ENCODE peak calls at places on chromosome 1, in seven cellular contexts. One of them, this sample, is unnamed.

GRCh38 chr1:65729308-65729707 is 63.4 kb upstream of the PDE4B start:
- DNase-seq in astrocyte of the spinal cord: no peak
- DNase-seq in AG04450: no peak
- DNase-seq in Peyer's patch: no peak
- DNase-seq in WERI-Rb-1: no peak
- DNase-seq in cardiac muscle cell: no peak
- DNase-seq in keratinocyte: no peak
- DNase-seq in this sample: no peak

GRCh38 chr1:109570414-109570813 is 22.0 kb downstream of the GNAI3 start:
- DNase-seq in cardiac muscle cell: peak; percentile 54
- DNase-seq in astrocyte of the spinal cord: no peak
- DNase-seq in WERI-Rb-1: no peak
- DNase-seq in AG04450: no peak
- DNase-seq in keratinocyte: peak; percentile 15
- DNase-seq in Peyer's patch: no peak
- DNase-seq in this sample: peak; percentile 82

GRCh38 chr1:157156058-157156541 is 17.9 kb upstream of the ETV3 start:
- DNase-seq in AG04450: no peak
- DNase-seq in cardiac muscle cell: peak; percentile 71
- DNase-seq in keratinocyte: no peak
- DNase-seq in astrocyte of the spinal cord: peak; percentile 49
- DNase-seq in WERI-Rb-1: peak; percentile 91
- DNase-seq in Peyer's patch: peak; percentile 88
- DNase-seq in this sample: peak; percentile 67

GRCh38 chr1:162561616-162562451 is at the start of gene UAP1:
- DNase-seq in WERI-Rb-1: no peak
- DNase-seq in astrocyte of the spinal cord: peak; percentile 42
- DNase-seq in AG04450: no peak
- DNase-seq in keratinocyte: no peak
- DNase-seq in cardiac muscle cell: peak; percentile 14
- DNase-seq in Peyer's patch: no peak
- DNase-seq in this sample: peak; percentile 31

GRCh38 chr1:201904579-201904978 is 15.9 kb downstream of the SHISA4 start:
- DNase-seq in astrocyte of the spinal cord: peak; percentile 84
- DNase-seq in keratinocyte: no peak
- DNase-seq in Peyer's patch: peak; percentile 50
- DNase-seq in WERI-Rb-1: peak; percentile 47
- DNase-seq in cardiac muscle cell: peak; percentile 95
- DNase-seq in AG04450: peak; percentile 91
- DNase-seq in this sample: peak; percentile 93

GRCh38 chr1:223177681-223178080 is 34.6 kb upstream of the TLR5 start:
- DNase-seq in astrocyte of the spinal cord: no peak
- DNase-seq in keratinocyte: no peak
- DNase-seq in WERI-Rb-1: no peak
- DNase-seq in Peyer's patch: peak; percentile 56
- DNase-seq in AG04450: no peak
- DNase-seq in cardiac muscle cell: no peak
- DNase-seq in this sample: no peak

GRCh38 chr1:35691571-35692220 is 27.0 kb downstream of the C1orf216 start:
- DNase-seq in AG04450: no peak
- DNase-seq in Peyer's patch: no peak
- DNase-seq in astrocyte of the spinal cord: no peak
- DNase-seq in keratinocyte: no peak
- DNase-seq in WERI-Rb-1: no peak
- DNase-seq in cardiac muscle cell: no peak
- DNase-seq in this sample: no peak

GRCh38 chr1:244099258-244099930 is 48.3 kb downstream of the ZBTB18 start:
- DNase-seq in WERI-Rb-1: no peak
- DNase-seq in cardiac muscle cell: no peak
- DNase-seq in astrocyte of the spinal cord: no peak
- DNase-seq in Peyer's patch: no peak
- DNase-seq in AG04450: no peak
- DNase-seq in keratinocyte: no peak
- DNase-seq in this sample: no peak

GRCh38 chr1:174871886-174872285 is 127.9 kb upstream of the CACYBP start:
- DNase-seq in astrocyte of the spinal cord: no peak
- DNase-seq in AG04450: no peak
- DNase-seq in keratinocyte: no peak
- DNase-seq in WERI-Rb-1: no peak
- DNase-seq in cardiac muscle cell: no peak
- DNase-seq in Peyer's patch: no peak
- DNase-seq in this sample: no peak

GRCh38 chr1:59549903-59550302 is 253.0 kb downstream of the FGGY start:
- DNase-seq in Peyer's patch: peak; percentile 57
- DNase-seq in astrocyte of the spinal cord: no peak
- DNase-seq in keratinocyte: no peak
- DNase-seq in AG04450: peak; percentile 26
- DNase-seq in WERI-Rb-1: no peak
- DNase-seq in cardiac muscle cell: peak; percentile 84
- DNase-seq in this sample: peak; percentile 90

GRCh38 chr1:19010503-19010902 is 54.0 kb upstream of the IFFO2 start:
- DNase-seq in keratinocyte: no peak
- DNase-seq in astrocyte of the spinal cord: no peak
- DNase-seq in cardiac muscle cell: no peak
- DNase-seq in AG04450: no peak
- DNase-seq in WERI-Rb-1: no peak
- DNase-seq in Peyer's patch: no peak
- DNase-seq in this sample: no peak

GRCh38 chr1:19877351-19877750 is 4.8 kb upstream of the OTUD3 start:
- DNase-seq in AG04450: no peak
- DNase-seq in Peyer's patch: no peak
- DNase-seq in keratinocyte: no peak
- DNase-seq in astrocyte of the spinal cord: no peak
- DNase-seq in WERI-Rb-1: no peak
- DNase-seq in cardiac muscle cell: no peak
- DNase-seq in this sample: no peak

GRCh38 chr1:53551428-53551995 is 92.3 kb downstream of the DMRTB1 start:
- DNase-seq in Peyer's patch: peak; percentile 23
- DNase-seq in keratinocyte: no peak
- DNase-seq in cardiac muscle cell: no peak
- DNase-seq in AG04450: no peak
- DNase-seq in astrocyte of the spinal cord: no peak
- DNase-seq in WERI-Rb-1: peak; percentile 3
- DNase-seq in this sample: no peak

GRCh38 chr1:147608601-147609000 is 61.7 kb downstream of the ACP6 start:
- DNase-seq in WERI-Rb-1: no peak
- DNase-seq in astrocyte of the spinal cord: no peak
- DNase-seq in keratinocyte: no peak
- DNase-seq in cardiac muscle cell: no peak
- DNase-seq in AG04450: no peak
- DNase-seq in Peyer's patch: no peak
- DNase-seq in this sample: no peak

GRCh38 chr1:154176341-154176740 is 15.6 kb downstream of the TPM3 start:
- DNase-seq in AG04450: peak; percentile 63
- DNase-seq in cardiac muscle cell: peak; percentile 89
- DNase-seq in astrocyte of the spinal cord: peak; percentile 65
- DNase-seq in Peyer's patch: peak; percentile 53
- DNase-seq in keratinocyte: no peak
- DNase-seq in WERI-Rb-1: no peak
- DNase-seq in this sample: peak; percentile 87

GRCh38 chr1:27045973-27046558 is 33.4 kb upstream of the TENT5B start:
- DNase-seq in keratinocyte: peak; percentile 25
- DNase-seq in WERI-Rb-1: peak; percentile 73
- DNase-seq in astrocyte of the spinal cord: peak; percentile 52
- DNase-seq in cardiac muscle cell: peak; percentile 68
- DNase-seq in Peyer's patch: peak; percentile 85
- DNase-seq in AG04450: peak; percentile 20
- DNase-seq in this sample: peak; percentile 61

GRCh38 chr1:89938171-89939055 is 56.5 kb upstream of the ZNF326 start:
- DNase-seq in Peyer's patch: no peak
- DNase-seq in astrocyte of the spinal cord: peak; percentile 54
- DNase-seq in WERI-Rb-1: no peak
- DNase-seq in cardiac muscle cell: peak; percentile 61
- DNase-seq in AG04450: no peak
- DNase-seq in keratinocyte: no peak
- DNase-seq in this sample: peak; percentile 69

GRCh38 chr1:166924829-166925541 is 48.9 kb upstream of the TADA1 start:
- DNase-seq in cardiac muscle cell: no peak
- DNase-seq in astrocyte of the spinal cord: peak; percentile 22
- DNase-seq in WERI-Rb-1: no peak
- DNase-seq in AG04450: no peak
- DNase-seq in Peyer's patch: peak; percentile 48
- DNase-seq in keratinocyte: no peak
- DNase-seq in this sample: no peak

GRCh38 chr1:235632538-235633219 is 16.9 kb downstream of the GNG4 start:
- DNase-seq in keratinocyte: no peak
- DNase-seq in AG04450: no peak
- DNase-seq in cardiac muscle cell: peak; percentile 71
- DNase-seq in Peyer's patch: peak; percentile 10
- DNase-seq in astrocyte of the spinal cord: peak; percentile 66
- DNase-seq in WERI-Rb-1: no peak
- DNase-seq in this sample: peak; percentile 54

GRCh38 chr1:80066060-80066459 is 1059.5 kb upstream of the ADGRL4 start:
- DNase-seq in AG04450: no peak
- DNase-seq in WERI-Rb-1: no peak
- DNase-seq in astrocyte of the spinal cord: peak; percentile 15
- DNase-seq in cardiac muscle cell: no peak
- DNase-seq in keratinocyte: no peak
- DNase-seq in Peyer's patch: no peak
- DNase-seq in this sample: no peak

GRCh38 chr1:150550222-150551048 is 1.2 kb downstream of the ADAMTSL4 start:
- DNase-seq in WERI-Rb-1: no peak
- DNase-seq in astrocyte of the spinal cord: no peak
- DNase-seq in keratinocyte: no peak
- DNase-seq in Peyer's patch: peak; percentile 50
- DNase-seq in AG04450: no peak
- DNase-seq in cardiac muscle cell: no peak
- DNase-seq in this sample: no peak

GRCh38 chr1:173328961-173329360 is 121.8 kb upstream of the TNFSF4 start:
- DNase-seq in cardiac muscle cell: no peak
- DNase-seq in AG04450: no peak
- DNase-seq in WERI-Rb-1: no peak
- DNase-seq in keratinocyte: no peak
- DNase-seq in Peyer's patch: no peak
- DNase-seq in astrocyte of the spinal cord: peak; percentile 22
- DNase-seq in this sample: no peak

GRCh38 chr1:173332026-173332425 is 124.9 kb upstream of the TNFSF4 start:
- DNase-seq in astrocyte of the spinal cord: peak; percentile 71
- DNase-seq in AG04450: peak; percentile 66
- DNase-seq in cardiac muscle cell: peak; percentile 58
- DNase-seq in Peyer's patch: no peak
- DNase-seq in keratinocyte: no peak
- DNase-seq in WERI-Rb-1: no peak
- DNase-seq in this sample: peak; percentile 31

GRCh38 chr1:173330149-173330951 is 123.2 kb upstream of the TNFSF4 start:
- DNase-seq in Peyer's patch: no peak
- DNase-seq in cardiac muscle cell: peak; percentile 80
- DNase-seq in keratinocyte: no peak
- DNase-seq in AG04450: no peak
- DNase-seq in WERI-Rb-1: no peak
- DNase-seq in astrocyte of the spinal cord: peak; percentile 86
- DNase-seq in this sample: peak; percentile 81

GRCh38 chr1:173333581-173333980 is 126.5 kb upstream of the TNFSF4 start:
- DNase-seq in astrocyte of the spinal cord: peak; percentile 48
- DNase-seq in AG04450: no peak
- DNase-seq in cardiac muscle cell: peak; percentile 20
- DNase-seq in WERI-Rb-1: no peak
- DNase-seq in Peyer's patch: no peak
- DNase-seq in keratinocyte: no peak
- DNase-seq in this sample: peak; percentile 48

GRCh38 chr1:173329747-173330146 is 122.6 kb upstream of the TNFSF4 start:
- DNase-seq in WERI-Rb-1: no peak
- DNase-seq in astrocyte of the spinal cord: peak; percentile 86
- DNase-seq in AG04450: no peak
- DNase-seq in cardiac muscle cell: peak; percentile 56
- DNase-seq in keratinocyte: no peak
- DNase-seq in Peyer's patch: no peak
- DNase-seq in this sample: peak; percentile 57
- H3K4me3 ChIP-seq in WERI-Rb-1: no peak overlapping the region
- H3K4me3 ChIP-seq in astrocyte of the spinal cord: no peak overlapping the region
- H3K4me3 ChIP-seq in AG04450: no peak overlapping the region
- H3K4me3 ChIP-seq in cardiac muscle cell: no peak overlapping the region
- H3K4me3 ChIP-seq in keratinocyte: no peak overlapping the region
- H3K4me3 ChIP-seq in Peyer's patch: no peak overlapping the region
- H3K4me3 ChIP-seq in this sample: no peak overlapping the region

GRCh38 chr1:29331731-29332130 is 95.4 kb downstream of the PTPRU start:
- DNase-seq in WERI-Rb-1: no peak
- DNase-seq in cardiac muscle cell: no peak
- DNase-seq in AG04450: no peak
- DNase-seq in Peyer's patch: no peak
- DNase-seq in astrocyte of the spinal cord: no peak
- DNase-seq in keratinocyte: no peak
- DNase-seq in this sample: no peak
- TF ChIP-seq CTCF in WERI-Rb-1: no peak
- TF ChIP-seq CTCF in cardiac muscle cell: no peak
- TF ChIP-seq CTCF in AG04450: no peak
- TF ChIP-seq CTCF in Peyer's patch: no peak
- TF ChIP-seq CTCF in astrocyte of the spinal cord: no peak
- TF ChIP-seq CTCF in keratinocyte: no peak
- TF ChIP-seq CTCF in this sample: no peak

GRCh38 chr1:204684551-204685235 is 845 bp downstream of the LRRN2 start:
- DNase-seq in AG04450: no peak
- DNase-seq in WERI-Rb-1: peak; percentile 82
- DNase-seq in cardiac muscle cell: peak; percentile 14
- DNase-seq in astrocyte of the spinal cord: no peak
- DNase-seq in Peyer's patch: no peak
- DNase-seq in keratinocyte: no peak
- DNase-seq in this sample: no peak
- H3K4me3 ChIP-seq in AG04450: no peak overlapping the region
- H3K4me3 ChIP-seq in WERI-Rb-1: peak overlapping the region; percentile 74
- H3K4me3 ChIP-seq in cardiac muscle cell: peak overlapping the region; percentile 53
- H3K4me3 ChIP-seq in astrocyte of the spinal cord: no peak overlapping the region
- H3K4me3 ChIP-seq in Peyer's patch: peak overlapping the region; percentile 52
- H3K4me3 ChIP-seq in keratinocyte: no peak overlapping the region
- H3K4me3 ChIP-seq in this sample: no peak overlapping the region

GRCh38 chr1:41483960-41484844 is at the start of gene EDN2:
- DNase-seq in keratinocyte: no peak
- DNase-seq in astrocyte of the spinal cord: no peak
- DNase-seq in WERI-Rb-1: peak; percentile 66
- DNase-seq in cardiac muscle cell: no peak
- DNase-seq in AG04450: no peak
- DNase-seq in Peyer's patch: peak; percentile 86
- DNase-seq in this sample: no peak
- TF ChIP-seq CTCF in keratinocyte: peak; percentile 51
- TF ChIP-seq CTCF in astrocyte of the spinal cord: peak; percentile 44
- TF ChIP-seq CTCF in WERI-Rb-1: peak; percentile 60
- TF ChIP-seq CTCF in cardiac muscle cell: peak; percentile 25
- TF ChIP-seq CTCF in AG04450: peak; percentile 28
- TF ChIP-seq CTCF in Peyer's patch: peak; percentile 76
- TF ChIP-seq CTCF in this sample: peak; percentile 28

DNA sequence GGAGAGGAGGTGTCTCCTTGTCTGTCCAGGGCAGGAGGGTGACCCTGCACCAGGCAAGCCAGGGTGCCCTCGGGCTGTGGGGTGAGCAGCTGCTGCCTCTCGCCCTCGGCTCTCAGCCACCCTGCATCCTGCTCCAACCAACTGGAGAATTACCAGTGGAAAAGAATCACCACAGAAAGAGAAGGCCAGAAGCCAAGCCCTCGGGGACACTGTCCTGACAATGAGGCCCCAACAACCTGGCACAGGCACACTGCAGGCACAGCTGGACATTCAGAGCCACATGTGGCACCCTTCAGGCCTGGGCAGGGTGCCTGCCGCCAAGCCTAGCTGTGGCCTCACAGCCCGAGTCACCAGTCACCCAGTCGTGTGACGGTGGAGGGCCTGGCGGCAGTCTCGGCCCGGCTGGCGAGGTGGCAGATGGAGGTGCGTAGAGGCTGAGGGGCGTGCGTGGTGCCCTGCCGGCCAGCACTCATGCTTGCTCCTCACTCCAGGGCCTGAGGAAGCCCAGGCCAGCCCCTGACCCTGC is 12.0 kb downstream of the MEGF6 start:
- DNase-seq in cardiac muscle cell: no peak
- DNase-seq in astrocyte of the spinal cord: no peak
- DNase-seq in AG04450: no peak
- DNase-seq in Peyer's patch: no peak
- DNase-seq in WERI-Rb-1: no peak
- DNase-seq in keratinocyte: no peak
- DNase-seq in this sample: no peak
- H3K4me3 ChIP-seq in cardiac muscle cell: no peak overlapping the region
- H3K4me3 ChIP-seq in astrocyte of the spinal cord: no peak overlapping the region
- H3K4me3 ChIP-seq in AG04450: no peak overlapping the region
- H3K4me3 ChIP-seq in Peyer's patch: no peak overlapping the region
- H3K4me3 ChIP-seq in WERI-Rb-1: no peak overlapping the region
- H3K4me3 ChIP-seq in keratinocyte: no peak overlapping the region
- H3K4me3 ChIP-seq in this sample: no peak overlapping the region

This sample was measured in choroid plexus epithelial cell.